ENCODE peak calls at places on chromosome 7, in four cellular contexts. W, X, Q and P are unnamed samples. For H3K9me3, the result is how much of the 10 kb centered on the place peaks cover.

GRCh38 chr7:74134117-74134539 is 40.0 kb upstream of the EIF4H start:
- DNase-seq in W (no peak), X (no peak), Q (no peak), P (no peak)

GRCh38 chr7:133854739-133855138 is 272.4 kb upstream of the LRGUK start:
- DNase-seq in W (peak), X (peak), Q (peak), P (peak)

GRCh38 chr7:54788664-54789063 is 29.7 kb upstream of the SEC61G start:
- DNase-seq in W (no peak), X (peak), Q (no peak), P (peak)

GRCh38 chr7:85471740-85472139 is 284.9 kb upstream of the SEMA3D start:
- DNase-seq in W (no peak), X (peak), Q (no peak), P (no peak)

GRCh38 chr7:70595741-70596574 is 536.0 kb upstream of the GALNT17 start:
- DNase-seq in W (no peak), X (no peak), Q (peak), P (no peak)

GRCh38 chr7:24455813-24456525 is 117.3 kb upstream of the PALS2 start:
- DNase-seq in W (no peak), X (no peak), Q (peak), P (peak)

GRCh38 chr7:7953761-7954160 is 14.8 kb upstream of the GLCCI1 start:
- DNase-seq in W (no peak), X (no peak), Q (no peak), P (no peak)

GRCh38 chr7:96040250-96040772 is 268.0 kb downstream of the DYNC1I1 start:
- DNase-seq in W (no peak), X (no peak), Q (no peak), P (peak)

GRCh38 chr7:46220066-46220630 is 299.1 kb upstream of the IGFBP3 start:
- DNase-seq in W (no peak), X (peak), Q (no peak), P (no peak)

GRCh38 chr7:80154656-80155325 is 20.2 kb downstream of the GNAI1 start:
- DNase-seq in W (no peak), X (peak), Q (no peak), P (no peak)

GRCh38 chr7:123633553-123633952 is 22.1 kb upstream of the LMOD2 start:
- DNase-seq in W (no peak), X (peak), Q (no peak), P (no peak)

GRCh38 chr7:77738871-77739270 is 42.6 kb downstream of the RSBN1L start:
- DNase-seq in W (no peak), X (peak), Q (no peak), P (peak)

GRCh38 chr7:45159296-45159695 is 1.7 kb downstream of the RAMP3 start:
- DNase-seq in W (no peak), X (no peak), Q (no peak), P (no peak)

GRCh38 chr7:37418381-37418780 is 30.3 kb downstream of the ELMO1 start:
- DNase-seq in W (no peak), X (no peak), Q (no peak), P (no peak)

GRCh38 chr7:68770649-68771048 is 827.6 kb upstream of the AUTS2 start:
- DNase-seq in W (no peak), X (no peak), Q (no peak), P (peak)

GRCh38 chr7:94907026-94907419 is 371 bp upstream of the PPP1R9A start:
- DNase-seq in W (no peak), X (no peak), Q (no peak), P (no peak)

GRCh38 chr7:80583901-80584300 is 54.5 kb upstream of the CD36 start:
- DNase-seq in W (no peak), X (peak), Q (no peak), P (no peak)

GRCh38 chr7:4739528-4739992 is 35.9 kb upstream of the AP5Z1 start:
- DNase-seq in W (no peak), X (peak), Q (peak), P (no peak)

GRCh38 chr7:149856-150636 is 42.3 kb upstream of the FAM20C start:
- DNase-seq in W (no peak), X (no peak), Q (no peak), P (peak)

GRCh38 chr7:140122975-140123374 is 53.8 kb downstream of the KDM7A start:
- DNase-seq in W (no peak), X (no peak), Q (no peak), P (no peak)

GRCh38 chr7:64998865-64999164 is 7.7 kb downstream of the ERV3-1 start:
- DNase-seq in W (no peak), X (no peak), Q (no peak), P (no peak)
- H3K9me3 ChIP-seq in W (under half), X (half or more), Q (under half), P (under half)

GRCh38 chr7:1234794-1235500 is 2.3 kb downstream of the UNCX start:
- DNase-seq in W (no peak), X (no peak), Q (no peak), P (no peak)

GRCh38 chr7:1234049-1234691 is 1.5 kb downstream of the UNCX start:
- DNase-seq in W (no peak), X (no peak), Q (no peak), P (no peak)

GRCh38 chr7:1236132-1236655 is 3.5 kb downstream of the UNCX start:
- DNase-seq in W (no peak), X (no peak), Q (no peak), P (peak)

GRCh38 chr7:1236831-1237701 is 4.4 kb downstream of the UNCX start:
- DNase-seq in W (no peak), X (no peak), Q (no peak), P (peak)

DNA sequence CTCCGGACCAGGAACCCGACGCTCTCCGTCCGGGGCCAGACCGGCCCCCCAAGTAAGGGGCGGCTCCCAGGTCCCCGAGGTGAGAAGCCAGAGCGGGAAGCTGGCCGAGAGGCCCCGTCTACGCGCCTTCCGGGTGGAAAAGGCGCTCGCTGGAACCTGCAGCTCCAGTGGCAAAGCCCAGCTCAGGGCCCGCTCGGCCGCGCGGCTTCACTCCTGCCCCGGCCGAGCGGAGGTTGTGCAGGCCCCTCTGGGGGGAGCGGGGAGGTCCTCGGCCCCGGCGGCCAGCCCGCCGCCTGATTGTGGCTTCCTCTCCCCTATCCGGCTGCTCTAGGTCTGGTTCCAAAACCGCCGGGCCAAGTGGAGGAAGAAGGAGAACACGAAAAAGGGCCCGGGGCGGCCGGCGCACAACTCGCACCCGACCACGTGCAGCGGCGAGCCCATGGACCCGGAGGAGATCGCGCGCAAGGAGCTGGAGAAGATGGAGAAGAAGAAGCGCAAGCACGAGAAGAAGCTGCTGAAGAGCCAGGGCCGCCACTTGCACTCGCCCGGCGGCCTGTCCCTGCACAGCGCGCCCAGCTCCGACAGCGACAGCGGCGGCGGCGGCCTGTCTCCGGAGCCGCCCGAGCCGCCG is 2.9 kb downstream of the UNCX start:
- DNase-seq in W (no peak), X (no peak), Q (no peak), P (no peak)
- H3K4me2 ChIP-seq in W (no peak), X (no peak), Q (no peak), P (no peak)

GRCh38 chr7:151249732-151250072 is 1.2 kb upstream of the SMARCD3 start:
- DNase-seq in W (no peak), X (peak), Q (no peak), P (peak)
- H2AFZ ChIP-seq in W (no peak), X (peak), Q (no peak), P (no peak)

DNA sequence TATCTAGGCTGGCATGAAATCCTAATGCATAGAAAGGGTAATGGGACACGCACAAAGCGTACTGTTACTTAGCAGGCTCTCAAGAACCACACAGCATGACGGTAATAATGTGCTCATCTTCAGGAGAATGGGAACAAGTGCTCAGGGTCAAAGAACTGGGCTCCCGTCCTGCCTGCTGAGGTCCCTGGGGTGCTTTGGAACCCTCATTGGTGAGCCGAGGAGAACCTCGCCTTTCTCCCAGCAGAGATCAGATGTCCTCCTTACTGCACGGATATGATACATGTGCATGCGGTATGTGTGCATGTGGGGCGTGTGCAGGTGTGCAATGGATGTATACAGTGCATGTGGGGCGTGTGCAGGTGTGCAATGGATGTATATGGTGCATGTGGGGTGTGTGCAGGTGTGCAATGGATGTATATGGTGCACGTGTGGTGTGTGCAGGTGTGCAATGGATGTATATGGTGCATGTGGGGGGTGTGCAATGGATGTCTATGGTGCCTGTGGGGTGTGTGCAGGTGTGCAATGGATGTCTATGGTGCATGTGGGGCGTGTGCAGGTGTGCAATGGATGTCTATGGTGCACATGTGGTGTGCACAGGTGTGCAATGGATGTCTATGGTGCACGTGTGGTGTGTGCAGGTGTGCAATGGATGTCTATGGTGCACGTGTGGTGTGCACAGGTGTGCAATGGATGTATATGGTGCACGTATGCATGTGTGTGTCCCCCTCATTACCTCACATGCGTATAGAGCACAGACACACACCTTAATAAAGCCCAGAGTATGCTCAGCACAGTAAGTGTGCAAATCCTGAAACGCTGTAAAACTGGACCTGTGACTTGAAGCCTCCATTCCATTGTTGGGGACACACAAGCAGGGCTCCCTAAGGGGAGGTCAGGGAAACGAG is 336.3 kb downstream of the PTPRN2 start:
- DNase-seq in W (no peak), X (no peak), Q (no peak), P (peak)
- H3K9me3 ChIP-seq in W (under half), X (half or more), Q (under half), P (under half)

DNA sequence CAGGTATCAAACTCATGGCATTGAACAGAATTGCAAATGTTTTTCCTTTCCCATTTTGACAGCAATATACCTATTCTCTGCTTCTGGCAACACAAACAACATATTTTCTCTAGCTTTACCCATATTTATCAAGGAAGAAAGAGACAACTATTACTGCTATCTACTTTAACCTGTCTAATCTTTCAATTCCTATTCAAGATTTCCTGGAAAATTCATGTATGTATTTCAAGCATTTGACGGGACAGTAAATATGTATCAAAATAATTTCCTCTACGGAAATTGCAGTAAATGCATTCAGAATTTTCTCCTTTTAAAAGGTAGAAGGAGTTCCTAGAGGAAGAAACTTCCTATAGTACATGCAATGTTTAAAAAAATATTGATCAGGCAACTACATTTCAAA is 179.3 kb upstream of the LRRN3 start:
- DNase-seq in W (no peak), X (no peak), Q (no peak), P (no peak)
- H3K4me2 ChIP-seq in W (no peak), X (no peak), Q (no peak), P (no peak)

GRCh38 chr7:121433775-121434174 is 37.7 kb upstream of the FAM3C start:
- DNase-seq in W (no peak), X (no peak), Q (peak), P (no peak)
- H2AFZ ChIP-seq in W (no peak), X (no peak), Q (peak), P (no peak)

GRCh38 chr7:30844916-30845315 is 66.7 kb upstream of the AQP1 start:
- DNase-seq in W (no peak), X (no peak), Q (no peak), P (no peak)
- H3K9me3 ChIP-seq in W (under half), X (under half), Q (under half), P (under half)

DNA sequence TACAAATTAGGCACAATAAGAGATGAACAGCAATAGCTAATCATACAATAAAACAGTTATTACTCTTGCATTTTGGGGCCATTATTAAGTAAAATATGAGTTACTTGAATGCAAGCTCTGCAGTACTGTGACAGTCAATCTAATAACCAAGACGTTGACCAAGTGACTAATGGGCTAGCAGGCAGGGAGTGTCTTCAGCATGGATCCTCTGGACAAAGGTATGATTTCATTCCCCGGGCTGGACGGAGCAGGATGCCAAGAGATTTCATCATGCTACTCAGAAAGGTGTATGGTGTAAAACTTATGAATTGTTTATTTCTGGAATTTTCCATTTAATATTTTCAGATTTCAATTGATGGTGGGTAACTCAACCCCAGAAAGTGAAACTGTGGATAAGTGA is 80.9 kb downstream of the SHH start:
- DNase-seq in W (no peak), X (no peak), Q (no peak), P (no peak)
- H3K4me2 ChIP-seq in W (no peak), X (no peak), Q (no peak), P (no peak)

DNA sequence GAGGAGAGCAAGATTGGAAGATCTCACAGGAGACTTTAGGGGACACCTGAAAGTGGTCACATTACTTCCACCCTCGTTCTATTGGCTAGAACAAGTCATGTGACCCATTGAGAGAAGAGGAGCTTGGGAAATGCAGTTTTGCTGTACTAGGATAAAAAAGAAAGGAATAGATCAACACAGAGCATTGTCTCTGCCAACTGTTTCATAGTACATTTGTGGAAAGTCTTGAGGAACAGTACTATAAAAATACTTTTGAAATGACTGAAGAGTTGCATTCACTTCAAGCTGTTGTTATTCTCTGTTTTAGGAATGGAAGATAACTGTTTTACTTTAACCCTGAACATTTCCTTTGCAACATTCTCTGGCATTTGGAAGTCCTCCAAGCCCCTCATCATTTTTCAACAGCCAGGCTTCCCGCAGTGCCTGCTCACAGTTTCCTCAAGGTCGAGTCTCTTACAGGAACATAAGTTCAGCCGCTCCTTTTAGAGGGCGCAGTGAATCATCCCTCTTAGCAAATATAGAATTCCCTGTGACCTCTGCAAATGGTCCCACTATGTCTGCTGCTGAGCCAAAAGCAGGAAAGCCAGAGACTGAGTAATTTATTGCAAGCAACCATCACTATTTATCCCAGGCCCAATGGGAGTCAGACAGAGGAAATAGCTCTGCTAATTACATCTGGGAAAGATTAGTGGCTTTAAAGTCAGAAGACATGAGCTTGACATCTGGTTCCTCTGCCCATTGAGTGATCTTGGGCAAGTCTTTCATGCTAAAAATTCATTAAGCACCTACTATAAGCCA is 40.7 kb downstream of the MRPL32 start:
- DNase-seq in W (peak), X (peak), Q (no peak), P (peak)
- H2AFZ ChIP-seq in W (no peak), X (peak), Q (no peak), P (peak)